ENCODE peak calls at places on chromosomes 5 and 9, in four cellular contexts. I, T, Z and L are unnamed samples.

GRCh38 chr5:69504036-69504435 is 11.4 kb downstream of the OCLN start:
- DNase-seq in I (no peak), T (no peak), Z (peak), L (no peak)

GRCh38 chr5:134874831-134875655 is 872 bp downstream of the TXNDC15 start:
- DNase-seq in I (peak), T (peak), Z (peak), L (peak)

GRCh38 chr9:79817469-79818004 is 245.8 kb downstream of the TLE4 start:
- DNase-seq in I (no peak), T (no peak), Z (peak), L (peak)

GRCh38 chr9:77847626-77848025 is 184.0 kb downstream of the GNAQ start:
- DNase-seq in I (no peak), T (no peak), Z (peak), L (no peak)

GRCh38 chr5:158951951-158952545 is 147.7 kb downstream of the EBF1 start:
- DNase-seq in I (no peak), T (no peak), Z (no peak), L (no peak)

GRCh38 chr9:81683214-81683613 is 6.1 kb downstream of the TLE1 start:
- DNase-seq in I (no peak), T (no peak), Z (no peak), L (no peak)

GRCh38 chr9:122498883-122499288 is 11.7 kb upstream of the OR1J2 start:
- DNase-seq in I (peak), T (peak), Z (peak), L (peak)

GRCh38 chr5:1660037-1660400 is 136.3 kb upstream of the LPCAT1 start:
- DNase-seq in I (no peak), T (no peak), Z (no peak), L (no peak)

GRCh38 chr5:181190711-181191525 is 14.1 kb downstream of the TRIM7 start:
- DNase-seq in I (no peak), T (peak), Z (peak), L (no peak)

GRCh38 chr5:154046486-154046885 is 7.7 kb downstream of the MFAP3 start:
- DNase-seq in I (no peak), T (peak), Z (no peak), L (no peak)

GRCh38 chr5:134026521-134027202 is 21.9 kb upstream of the VDAC1 start:
- DNase-seq in I (peak), T (peak), Z (peak), L (peak)

GRCh38 chr5:15513379-15513778 is 13.4 kb downstream of the FBXL7 start:
- DNase-seq in I (no peak), T (no peak), Z (no peak), L (no peak)

GRCh38 chr9:84371737-84372136 is 31.2 kb upstream of the SLC28A3 start:
- DNase-seq in I (no peak), T (peak), Z (peak), L (peak)

GRCh38 chr5:72166070-72166979 is 59.0 kb downstream of the MAP1B start:
- DNase-seq in I (no peak), T (peak), Z (peak), L (peak)

GRCh38 chr9:92482336-92482735 is at the start of gene ASPN:
- DNase-seq in I (no peak), T (peak), Z (no peak), L (peak)

GRCh38 chr5:172502969-172503368 is 48.6 kb upstream of the SH3PXD2B start:
- DNase-seq in I (no peak), T (no peak), Z (peak), L (peak)

GRCh38 chr5:34928267-34928666 is 1.1 kb upstream of the DNAJC21 start:
- DNase-seq in I (no peak), T (no peak), Z (no peak), L (no peak)

GRCh38 chr9:33813712-33814641 is 3.0 kb upstream of the UBE2R2 start:
- DNase-seq in I (no peak), T (peak), Z (peak), L (peak)

GRCh38 chr5:56900395-56900794 is 9.0 kb upstream of the SETD9 start:
- DNase-seq in I (no peak), T (peak), Z (peak), L (peak)

GRCh38 chr9:90830051-90830450 is 28.4 kb downstream of the SYK start:
- DNase-seq in I (no peak), T (no peak), Z (no peak), L (no peak)